ENCODE peak calls at places on chromosome 17, in four cellular contexts. H, D, A and J are unnamed samples.

GRCh38 chr17:72388765-72389473 is 268.1 kb downstream of the SOX9 start:
- DNase-seq in D (peak; percentile 83), H (no peak), A (no peak), J (no peak)

GRCh38 chr17:6812295-6812694 is 19.2 kb downstream of the TEKT1 start:
- DNase-seq in A (no peak), D (no peak), H (no peak), J (no peak)

GRCh38 chr17:44122825-44123355 is 551 bp downstream of the HDAC5 start:
- DNase-seq in D (no peak), H (no peak), A (no peak), J (no peak)

GRCh38 chr17:49715221-49715620 is 7.5 kb upstream of the SLC35B1 start:
- DNase-seq in H (no peak), A (no peak), D (no peak), J (no peak)

GRCh38 chr17:71494045-71494444 is 626.8 kb upstream of the SOX9 start:
- DNase-seq in A (no peak), H (no peak), D (no peak), J (no peak)

GRCh38 chr17:72465191-72466024 is 344.6 kb downstream of the SOX9 start:
- DNase-seq in D (peak; percentile 92), A (no peak), H (peak; percentile 89), J (no peak)

GRCh38 chr17:19271751-19272357 is 34.7 kb downstream of the EPN2 start:
- DNase-seq in A (no peak), H (no peak), D (no peak), J (no peak)

GRCh38 chr17:17959520-17960361 is 12.5 kb downstream of the TOM1L2 start:
- DNase-seq in A (no peak), H (no peak), D (no peak), J (no peak)

GRCh38 chr17:27565874-27566672 is 64.9 kb upstream of the LGALS9 start:
- DNase-seq in H (no peak), D (no peak), A (no peak), J (no peak)

GRCh38 chr17:8753976-8754440 is 4.3 kb downstream of the SPDYE4 start:
- DNase-seq in H (peak; percentile 34), A (no peak), D (peak; percentile 31), J (no peak)

GRCh38 chr17:73942668-73943415 is 260.6 kb upstream of the RPL38 start:
- DNase-seq in A (no peak), D (no peak), H (no peak), J (no peak)

GRCh38 chr17:57114085-57114673 is 29.1 kb downstream of the AKAP1 start:
- DNase-seq in D (no peak), H (peak; percentile 41), A (peak; percentile 96), J (peak; percentile 88)

GRCh38 chr17:8185580-8186445 is 4.2 kb downstream of the BORCS6 start:
- DNase-seq in A (peak; percentile 100), D (no peak), H (peak; percentile 65), J (peak; percentile 81)

GRCh38 chr17:20010099-20010863 is 1.1 kb downstream of the SPECC1 start:
- DNase-seq in H (peak; percentile 33), A (no peak), D (peak; percentile 54), J (peak; percentile 64)

GRCh38 chr17:64515419-64515818 is 8.6 kb downstream of the CEP95 start:
- DNase-seq in D (no peak), A (no peak), H (no peak), J (no peak)

GRCh38 chr17:64519601-64520000 is 12.8 kb downstream of the CEP95 start:
- DNase-seq in D (no peak), A (no peak), H (no peak), J (no peak)

GRCh38 chr17:64520359-64520758 is 13.6 kb downstream of the CEP95 start:
- DNase-seq in D (no peak), A (no peak), H (no peak), J (no peak)
- TF ChIP-seq SIN3A in D (no peak), A (no peak), H (no peak), J (no peak)

DNA sequence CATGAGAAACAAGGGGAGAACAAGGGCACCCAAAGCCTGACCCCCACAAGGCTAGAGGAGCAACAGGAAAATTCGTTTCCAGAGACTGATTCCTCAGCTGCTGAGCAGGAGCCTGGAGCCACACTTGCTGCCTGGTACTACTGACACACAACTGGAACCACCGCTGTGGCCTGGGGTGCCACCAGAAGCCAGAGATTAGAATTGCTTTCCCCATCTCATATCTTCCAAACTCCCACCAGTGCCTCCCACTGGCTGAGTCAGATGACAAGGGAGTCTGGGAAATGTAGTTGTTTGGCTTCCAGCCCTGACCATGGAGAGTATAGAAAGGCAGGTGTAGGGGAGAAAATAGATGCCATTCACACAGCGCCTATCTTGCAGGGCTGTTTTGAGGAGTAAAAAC is 4.1 kb upstream of the TMEM11 start:
- DNase-seq in H (no peak), A (no peak), D (no peak), J (peak; percentile 54)
- TF ChIP-seq SIN3A in H (no peak), A (no peak), D (no peak), J (no peak)

GRCh38 chr17:4944163-4944553 is 4.1 kb downstream of the RNF167 start:
- DNase-seq in H (no peak), A (no peak), D (no peak), J (no peak)
- TF ChIP-seq SIN3A in H (no peak), A (no peak), D (no peak), J (no peak)

DNA sequence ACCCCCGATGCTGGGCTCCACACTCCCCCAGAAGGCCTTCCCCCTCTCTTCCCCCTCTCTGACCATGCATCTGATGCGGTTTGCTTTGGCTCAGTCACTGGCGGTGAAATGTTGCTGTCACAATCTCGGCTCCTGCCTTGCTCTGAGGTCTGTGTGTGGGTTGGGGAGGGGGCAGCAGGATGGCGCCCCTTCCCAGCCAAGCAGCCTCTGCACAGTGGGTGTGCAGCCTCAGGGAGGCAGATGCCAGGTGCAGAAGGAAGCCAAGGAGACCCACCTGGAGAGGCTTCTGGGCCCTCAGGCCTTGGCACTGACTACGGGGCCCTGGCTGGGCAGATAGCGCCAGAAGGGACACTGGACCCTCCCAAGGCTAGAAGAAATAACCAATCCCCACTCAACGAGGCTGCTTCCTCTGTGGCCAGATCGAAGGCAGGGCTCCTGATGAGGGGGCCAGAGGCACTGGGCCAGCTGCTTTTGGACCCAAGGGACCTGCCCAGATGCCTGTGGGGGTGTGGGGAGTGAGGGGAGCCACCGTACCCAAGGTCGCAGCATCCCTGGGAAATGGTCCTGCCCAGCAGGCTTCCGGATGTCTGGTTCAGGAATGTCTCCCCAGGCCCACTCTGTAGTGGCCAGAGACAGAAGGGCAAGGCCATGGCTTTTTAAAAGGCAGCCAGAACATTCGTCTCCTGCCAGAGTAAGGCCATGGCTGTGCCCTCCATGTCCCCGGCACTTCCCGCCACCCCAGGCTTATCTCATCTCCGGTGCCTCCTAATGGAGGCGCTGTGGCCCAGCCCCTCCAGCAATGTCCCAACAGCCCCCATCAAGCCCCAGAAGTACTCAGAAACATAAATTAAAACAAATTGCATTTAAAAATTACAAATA is 43.4 kb upstream of the SLC38A10 start:
- DNase-seq in D (no peak), H (no peak), A (peak; percentile 47), J (peak; percentile 90)
- TF ChIP-seq SIN3A in D (no peak), H (no peak), A (no peak), J (no peak)

DNA sequence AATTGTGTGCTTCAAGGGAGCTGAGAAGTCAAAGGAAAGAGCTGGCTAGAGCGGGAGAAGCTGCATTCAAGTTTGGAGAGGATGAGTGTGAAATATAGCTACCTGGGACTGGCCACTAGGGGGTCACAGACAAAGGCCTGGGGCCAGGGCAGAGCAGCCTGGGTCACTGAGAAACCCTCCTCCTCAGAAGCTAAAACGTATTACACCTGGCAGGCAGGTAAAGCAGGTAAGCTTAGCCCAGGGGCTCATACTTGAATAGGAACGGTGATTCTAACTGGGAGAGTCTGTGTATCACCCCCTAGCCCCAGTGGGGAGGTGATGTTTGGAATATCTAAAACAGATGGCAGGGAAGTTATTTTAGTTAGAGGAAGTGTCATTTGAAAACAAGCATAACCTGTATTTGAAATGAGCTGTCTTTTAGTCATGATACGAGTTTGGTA is 6.8 kb downstream of the KRT37 start:
- DNase-seq in H (peak; percentile 30), D (no peak), A (peak; percentile 51), J (peak; percentile 36)
- TF ChIP-seq SIN3A in H (no peak), D (no peak), A (no peak), J (no peak)

GRCh38 chr17:54948380-54948779 is 20.1 kb downstream of the COX11 start:
- DNase-seq in H (peak; percentile 44), A (no peak), D (peak; percentile 70), J (no peak)
- TF ChIP-seq SIN3A in H (no peak), A (no peak), D (no peak), J (no peak)

GRCh38 chr17:39080416-39081179 is 70.8 kb downstream of the PLXDC1 start:
- DNase-seq in H (no peak), A (no peak), D (no peak), J (no peak)
- TF ChIP-seq SIN3A in H (no peak), A (no peak), D (no peak), J (no peak)

GRCh38 chr17:32956240-32956970 is 28.5 kb downstream of the TMEM98 start:
- DNase-seq in D (no peak), A (no peak), H (no peak), J (no peak)
- TF ChIP-seq SIN3A in D (no peak), A (no peak), H (no peak), J (no peak)

GRCh38 chr17:63659850-63660249 is 37.6 kb downstream of the MAP3K3 start:
- DNase-seq in H (no peak), D (no peak), A (no peak), J (no peak)

GRCh38 chr17:63665527-63666214 is 34.3 kb downstream of the LIMD2 start:
- DNase-seq in H (no peak), A (no peak), D (no peak), J (no peak)
- TF ChIP-seq SIN3A in H (no peak), A (no peak), D (no peak), J (no peak)